ENCODE peak calls at places on chromosomes 11 and 22, in four cellular contexts. A is GM12878, S is H1, N is HCT116. Z is an unnamed sample.

GRCh38 chr11:83602116-83602515 is 315.9 kb upstream of the CCDC90B start:
- DNase-seq in A (no peak), S (no peak), N (no peak), Z (no peak)

GRCh38 chr11:55457641-55458040 is 89.9 kb downstream of the OR4A15 start:
- DNase-seq in A (no peak), S (no peak), N (no peak), Z (no peak)

GRCh38 chr11:29432719-29433325 is 584.0 kb downstream of the KCNA4 start:
- DNase-seq in A (no peak), S (no peak), N (peak; percentile 3), Z (peak; percentile 8)

GRCh38 chr11:65485820-65486219 is 13.0 kb upstream of the MALAT1 start:
- DNase-seq in A (no peak), S (no peak), N (no peak), Z (no peak)

GRCh38 chr22:18968011-18968749 is 32.1 kb upstream of the PRODH start:
- DNase-seq in A (no peak), S (peak; percentile 87), N (no peak), Z (peak; percentile 88)

GRCh38 chr11:64692764-64693331 is 30.1 kb downstream of the NRXN2 start:
- DNase-seq in A (no peak), S (no peak), N (no peak), Z (no peak)

GRCh38 chr11:44286268-44286880 is 23.6 kb downstream of the ALX4 start:
- DNase-seq in A (peak; percentile 2), S (peak; percentile 89), N (peak; percentile 43), Z (peak; percentile 86)

GRCh38 chr11:102428696-102429095 is 23.9 kb downstream of the TMEM123 start:
- DNase-seq in A (no peak), S (no peak), N (no peak), Z (no peak)

GRCh38 chr11:112025682-112026081 is 474 bp downstream of the DLAT start:
- DNase-seq in A (no peak), S (no peak), N (no peak), Z (no peak)
- TF ChIP-seq EGR1 in A (no peak), S (no peak), N (no peak), Z (no peak)

DNA sequence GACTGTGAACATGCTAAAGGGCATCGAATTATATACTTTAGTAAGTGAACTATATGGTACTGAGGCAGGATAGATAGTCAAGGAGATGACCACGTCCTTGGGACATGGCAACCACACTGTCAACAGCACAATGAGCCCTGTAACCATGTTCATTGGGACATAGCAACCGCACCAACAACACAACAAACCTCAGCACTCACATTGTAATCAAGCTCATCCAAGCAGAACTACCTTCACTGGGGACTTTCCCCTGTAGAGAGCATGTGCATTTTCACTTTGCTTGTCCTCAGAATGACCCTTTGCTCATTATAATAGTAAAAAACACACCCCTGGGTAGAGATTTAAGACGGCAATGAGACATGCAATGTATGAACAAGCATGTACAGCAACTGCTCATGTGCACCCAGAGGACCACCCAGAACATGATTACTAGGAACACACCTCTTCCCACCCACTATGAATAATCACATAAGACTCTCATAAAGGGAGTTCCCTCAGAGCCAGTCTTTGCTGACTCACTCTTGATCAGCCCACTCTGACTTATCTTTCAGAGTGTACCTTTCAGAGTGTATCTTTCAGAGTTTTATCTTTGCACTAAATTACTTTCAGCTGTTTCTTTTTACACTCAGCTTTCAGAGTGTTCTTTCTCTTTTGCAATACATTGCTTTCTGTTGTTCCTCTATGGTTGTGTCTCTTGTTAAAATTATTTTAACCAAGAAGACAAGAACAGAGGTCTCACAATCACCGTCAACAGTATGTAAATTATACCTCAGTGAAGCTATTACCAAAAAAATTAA is 4.1 kb upstream of the PLAAT2 start:
- DNase-seq in A (peak; percentile 95), S (no peak), N (peak; percentile 68), Z (peak; percentile 72)
- TF ChIP-seq EGR1 in A (no peak), S (no peak), N (no peak), Z (peak; percentile 63)

GRCh38 chr11:61297741-61298140 is 2.6 kb upstream of the VWCE start:
- DNase-seq in A (no peak), S (no peak), N (no peak), Z (no peak)
- TF ChIP-seq EGR1 in A (peak; percentile 8), S (no peak), N (no peak), Z (no peak)

GRCh38 chr11:69380451-69380901 is 86.5 kb downstream of the MYEOV start:
- DNase-seq in A (no peak), S (no peak), N (no peak), Z (no peak)
- TF ChIP-seq EGR1 in A (no peak), S (no peak), N (no peak), Z (no peak)

GRCh38 chr11:115653926-115654325 is 149.7 kb upstream of the CADM1 start:
- DNase-seq in A (no peak), S (no peak), N (no peak), Z (no peak)
- TF ChIP-seq EGR1 in A (no peak), S (no peak), N (no peak), Z (no peak)

DNA sequence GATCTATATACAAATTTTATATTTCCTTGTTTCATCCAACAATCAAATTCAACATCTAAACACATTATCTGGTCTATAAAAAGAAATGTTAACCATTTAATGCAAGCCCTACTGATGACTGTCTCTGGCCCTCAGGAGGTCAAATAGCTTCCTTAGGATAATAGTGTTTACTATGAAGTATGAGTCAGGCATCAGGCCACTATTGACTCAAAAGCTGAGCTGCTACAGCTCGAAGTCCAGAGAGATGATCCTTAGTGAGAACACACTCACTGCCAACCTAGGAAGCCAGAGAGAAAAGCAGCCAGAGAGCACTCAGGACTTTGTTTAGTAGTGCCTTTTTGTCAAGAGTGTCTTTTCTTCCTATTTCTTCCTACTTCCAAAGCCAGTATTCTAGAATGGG is 171.8 kb downstream of the SOX6 start:
- DNase-seq in A (no peak), S (no peak), N (no peak), Z (no peak)
- TF ChIP-seq EGR1 in A (no peak), S (no peak), N (no peak), Z (no peak)

GRCh38 chr11:121461843-121462242 is 9.1 kb upstream of the SORL1-AS1 start:
- DNase-seq in A (no peak), S (no peak), N (no peak), Z (no peak)
- TF ChIP-seq EGR1 in A (no peak), S (no peak), N (no peak), Z (no peak)